ENCODE peak calls at places on chromosomes 13 and 19, in four cellular contexts. S is IMR-90, K is mesendoderm, L is H9. G is an unnamed sample.

GRCh38 chr13:40149611-40150283 is 494.3 kb downstream of the COG6 start:
- DNase-seq in L (no peak), K (no peak), S (peak), G (no peak)

GRCh38 chr19:40831502-40832430 is 18.5 kb downstream of the CYP2A6 start:
- DNase-seq in S (peak), L (no peak), K (no peak), G (no peak)

GRCh38 chr13:24511019-24511823 is 1.4 kb downstream of the PARP4 start:
- DNase-seq in L (peak), S (peak), K (peak), G (no peak)

GRCh38 chr19:53912653-53913052 is 3.6 kb downstream of the CACNG7 start:
- DNase-seq in S (no peak), L (peak), K (peak), G (no peak)

GRCh38 chr13:98664047-98664446 is 87.1 kb upstream of the STK24 start:
- DNase-seq in K (peak), L (no peak), S (peak), G (no peak)

GRCh38 chr13:102770435-102770834 is 3.2 kb downstream of the TEX30 start:
- DNase-seq in S (no peak), K (no peak), L (no peak), G (no peak)

GRCh38 chr13:48214519-48215121 is 18.4 kb upstream of the ITM2B start:
- DNase-seq in L (no peak), S (no peak), K (no peak), G (no peak)

GRCh38 chr13:107518292-107518691 is 697.0 kb downstream of the LIG4 start:
- DNase-seq in K (no peak), L (no peak), S (peak), G (no peak)

GRCh38 chr13:66074018-66074615 is 1156.0 kb downstream of the PCDH9 start:
- DNase-seq in L (no peak), K (no peak), S (no peak), G (no peak)

GRCh38 chr19:2061093-2061935 is 10.3 kb upstream of the MKNK2 start:
- DNase-seq in K (peak), L (peak), S (peak), G (peak)

GRCh38 chr13:108102771-108103170 is 112.6 kb downstream of the LIG4 start:
- DNase-seq in S (no peak), L (no peak), K (no peak), G (no peak)

GRCh38 chr13:98585398-98585754 is 8.5 kb upstream of the STK24 start:
- DNase-seq in K (no peak), S (no peak), L (no peak), G (no peak)

GRCh38 chr13:32381539-32381938 is 46.4 kb downstream of the N4BP2L1 start:
- DNase-seq in K (peak), L (peak), S (peak), G (no peak)

GRCh38 chr13:26872444-26873173 is 112.0 kb upstream of the GPR12 start:
- DNase-seq in S (peak), L (peak), K (peak), G (peak)

GRCh38 chr13:40287428-40287827 is 379.0 kb downstream of the FOXO1 start:
- DNase-seq in L (no peak), K (no peak), S (no peak), G (no peak)

GRCh38 chr13:95153647-95154405 is 147.4 kb downstream of the ABCC4 start:
- DNase-seq in K (no peak), S (peak), L (no peak), G (no peak)

GRCh38 chr13:36094478-36094877 is 36.7 kb downstream of the DCLK1 start:
- DNase-seq in K (no peak), L (no peak), S (no peak), G (no peak)

GRCh38 chr19:49555600-49556411 is 24.6 kb downstream of the NOSIP start:
- DNase-seq in L (peak), K (peak), S (no peak), G (peak)

DNA sequence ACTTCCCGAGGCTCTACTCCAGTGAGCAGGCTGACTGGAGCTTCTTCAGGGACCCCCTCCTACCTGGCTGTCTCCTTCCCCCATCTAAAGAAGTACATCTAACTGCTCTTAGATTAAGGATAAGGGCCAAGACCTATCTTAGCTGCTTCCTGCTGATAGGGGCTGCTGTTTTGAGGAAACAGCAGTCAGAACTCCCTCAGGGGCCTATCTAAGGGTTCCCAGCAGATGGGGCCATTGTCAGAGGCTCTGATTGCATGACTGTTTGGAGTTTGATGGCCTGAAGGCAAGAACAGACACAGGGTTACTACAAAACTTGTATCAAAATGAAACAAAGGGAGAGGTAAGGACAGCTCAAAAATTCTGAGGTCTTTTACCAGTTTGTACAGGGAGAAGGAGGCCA is 2636.9 kb upstream of the PCDH20 start:
- DNase-seq in L (no peak), K (peak), S (no peak), G (no peak)
- H4K5ac ChIP-seq in L (no peak), K (no peak), S (no peak), G (no peak)

DNA sequence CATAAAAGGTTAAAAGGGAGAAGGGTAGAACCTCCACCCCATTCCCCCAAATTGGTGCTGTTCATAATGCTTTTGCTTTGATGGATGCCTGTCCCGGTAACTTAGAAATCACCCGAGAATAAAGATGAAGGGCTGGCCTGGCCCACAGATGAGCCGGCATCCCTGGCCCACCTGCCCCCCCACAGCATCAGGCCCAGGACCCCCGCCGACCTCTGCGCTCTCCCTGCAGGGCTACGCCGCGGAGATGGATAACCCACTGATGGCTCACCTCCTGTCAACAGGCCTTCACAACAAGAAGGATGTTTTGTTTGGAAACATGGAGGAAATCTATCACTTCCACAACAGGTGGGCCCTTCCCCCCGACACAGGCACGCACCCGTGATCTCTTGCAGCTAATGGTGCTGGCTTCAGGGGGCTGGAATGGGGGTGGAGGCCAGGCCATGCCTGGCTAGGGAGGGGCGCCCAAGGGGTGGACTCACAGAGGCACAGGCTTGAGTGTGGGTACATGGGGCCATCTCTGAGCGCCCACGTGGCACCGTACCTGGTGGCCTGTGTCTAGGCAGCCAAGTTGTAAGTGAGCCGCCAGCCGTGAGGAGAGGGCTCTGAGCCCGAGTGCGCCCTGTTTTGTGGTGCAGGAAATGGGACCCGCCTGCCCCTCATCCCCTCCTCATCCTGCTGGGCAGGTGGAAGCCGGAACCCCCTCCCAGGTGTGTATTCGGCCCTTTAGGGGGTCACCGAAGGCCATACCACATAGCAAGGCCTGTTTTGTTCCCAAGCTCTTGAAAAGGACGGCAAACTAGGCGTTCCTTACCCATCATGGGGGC is 23.2 kb upstream of the F7 start:
- DNase-seq in S (no peak), K (no peak), L (no peak), G (no peak)
- H4K5ac ChIP-seq in S (no peak), K (no peak), L (no peak), G (no peak)

GRCh38 chr13:73317140-73317539 is 258.3 kb downstream of the KLF5 start:
- DNase-seq in K (no peak), S (no peak), L (no peak), G (no peak)
- H4K5ac ChIP-seq in K (no peak), S (no peak), L (no peak), G (no peak)

DNA sequence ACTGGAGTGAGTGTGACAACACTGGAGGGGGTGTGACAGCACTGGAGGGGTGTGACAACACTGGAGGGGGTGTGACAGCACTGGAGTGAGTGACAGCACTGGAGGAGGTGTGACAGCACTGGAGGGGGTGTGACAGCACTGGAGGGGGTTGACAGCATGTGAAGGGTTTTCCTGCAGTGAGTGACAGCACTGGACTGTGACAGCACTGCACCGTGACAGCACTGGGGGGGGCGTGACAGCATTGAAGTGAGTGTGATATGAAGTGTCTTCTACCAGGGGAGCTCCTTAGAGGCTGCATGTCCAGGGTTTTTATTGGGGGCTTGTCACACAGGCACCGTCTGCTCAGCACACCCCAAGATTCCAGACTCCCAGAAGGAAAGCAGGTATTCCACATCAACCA is 274.8 kb downstream of the TEX29 start:
- DNase-seq in L (no peak), S (no peak), K (no peak), G (no peak)
- H4K5ac ChIP-seq in L (no peak), S (no peak), K (no peak), G (no peak)

GRCh38 chr19:4196009-4196408 is 13.5 kb downstream of the ANKRD24 start:
- DNase-seq in K (no peak), S (no peak), L (no peak), G (no peak)
- H4K5ac ChIP-seq in K (no peak), S (no peak), L (no peak), G (no peak)

DNA sequence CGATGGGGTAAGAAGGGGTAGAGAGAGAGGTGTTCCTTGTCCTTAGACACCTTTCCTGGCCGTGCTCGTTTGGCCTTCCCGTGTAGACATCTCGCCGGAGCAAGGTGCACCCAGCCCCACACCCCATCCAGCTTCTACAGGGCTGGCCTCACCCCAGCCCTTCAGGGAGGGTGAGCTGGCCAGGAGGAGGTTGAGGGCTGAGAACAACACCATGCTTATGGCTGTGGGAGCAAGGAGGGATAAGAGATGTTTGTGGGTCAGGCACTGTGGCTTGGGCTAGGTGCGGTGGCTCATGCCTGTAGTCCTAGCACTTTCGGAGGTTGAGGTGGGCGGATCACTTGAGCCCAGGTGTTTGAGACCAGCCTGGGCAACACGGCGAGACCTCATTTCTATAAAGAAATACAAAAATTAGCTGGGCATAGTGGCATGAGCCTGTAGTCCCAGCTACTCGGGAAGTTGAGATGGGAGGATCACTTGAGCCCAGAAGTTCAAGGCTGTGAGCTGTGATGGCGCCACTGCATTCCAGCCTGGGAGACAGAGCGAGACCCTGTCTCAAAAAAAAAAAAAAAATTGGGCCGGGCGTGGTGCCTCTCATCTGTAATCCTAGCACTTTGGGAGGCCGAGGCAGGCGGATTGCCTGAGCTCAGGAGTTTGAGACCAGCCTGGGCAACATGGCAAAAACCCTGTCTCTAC is 15.5 kb downstream of the SMARCA4 start:
- DNase-seq in L (no peak), S (no peak), K (no peak), G (no peak)
- H4K5ac ChIP-seq in L (no peak), S (peak), K (no peak), G (no peak)

G was measured in H1.